ENCODE peak calls at places on chromosomes 4 and X, in five cellular contexts. Y is K562, K is left ventricle myocardium inferior, G is natural killer cell, N is IMR-90. C is an unnamed sample.

GRCh38 chrX:119410027-119410819 is 11.1 kb downstream of the SLC25A43 start:
- DNase-seq in N (peak; percentile 69), Y (no peak), G (no peak), K (no peak), C (no peak)

GRCh38 chr4:76195326-76195725 is 18.3 kb downstream of the SCARB2 start:
- DNase-seq in G (no peak), Y (no peak), N (no peak), K (no peak), C (no peak)

GRCh38 chrX:10109695-10110094 is 47.1 kb upstream of the CLCN4 start:
- DNase-seq in N (no peak), K (peak; percentile 66), Y (no peak), G (no peak), C (no peak)

GRCh38 chrX:24173115-24173847 is 23.8 kb downstream of the ZFX start:
- DNase-seq in Y (no peak), N (no peak), G (no peak), K (no peak), C (no peak)

GRCh38 chr4:104420766-104421165 is 73.9 kb downstream of the CXXC4 start:
- DNase-seq in Y (no peak), G (no peak), K (no peak), N (no peak), C (no peak)

GRCh38 chr4:23934915-23935314 is 45.1 kb upstream of the PPARGC1A start:
- DNase-seq in Y (no peak), N (peak; percentile 87), G (no peak), K (peak; percentile 70), C (no peak)

GRCh38 chrX:139759637-139760036 is 51.7 kb upstream of the MCF2 start:
- DNase-seq in N (peak; percentile 42), K (no peak), G (no peak), Y (peak; percentile 10), C (no peak)

GRCh38 chrX:47283015-47283771 is 50.4 kb downstream of the USP11 start:
- DNase-seq in Y (no peak), N (peak; percentile 65), G (no peak), K (no peak), C (no peak)

GRCh38 chrX:19715711-19716638 is 171.4 kb downstream of the SH3KBP1 start:
- DNase-seq in K (no peak), N (no peak), G (no peak), Y (no peak), C (no peak)

GRCh38 chr4:160510925-160511324 is 1408.0 kb downstream of the RAPGEF2 start:
- DNase-seq in Y (no peak), N (no peak), K (no peak), G (no peak), C (no peak)

GRCh38 chrX:85084770-85085393 is 81.2 kb downstream of the APOOL start:
- DNase-seq in G (no peak), Y (peak; percentile 49), K (no peak), N (peak; percentile 49), C (no peak)

GRCh38 chr4:153750197-153750817 is 9.5 kb downstream of the RNF175 start:
- DNase-seq in Y (peak; percentile 29), G (no peak), K (no peak), N (peak; percentile 58), C (peak; percentile 69)

GRCh38 chr4:103199009-103199408 is 866 bp upstream of the CENPE start:
- DNase-seq in Y (no peak), G (no peak), K (no peak), N (no peak), C (no peak)

GRCh38 chr4:137106287-137106686 is 426.0 kb downstream of the PCDH18 start:
- DNase-seq in K (no peak), G (no peak), N (no peak), Y (no peak), C (no peak)

GRCh38 chr4:184838249-184839074 is 12.7 kb upstream of the ACSL1 start:
- DNase-seq in G (no peak), N (peak; percentile 34), K (no peak), Y (peak; percentile 40), C (no peak)

GRCh38 chrX:129876734-129877395 is 29.1 kb upstream of the UTP14A start:
- DNase-seq in G (no peak), Y (no peak), N (peak; percentile 29), K (no peak), C (no peak)

GRCh38 chr4:7429601-7430078 is 5.1 kb downstream of the PSAPL1 start:
- DNase-seq in G (peak; percentile 12), K (peak; percentile 3), Y (no peak), N (no peak), C (no peak)

GRCh38 chr4:124647599-124647998 is 64.9 kb downstream of the ANKRD50 start:
- DNase-seq in G (no peak), N (no peak), K (no peak), Y (no peak), C (no peak)

GRCh38 chrX:1870421-1870820 is 255.6 kb downstream of the ASMT start:
- DNase-seq in K (no peak), G (no peak), N (no peak), Y (no peak), C (no peak)

GRCh38 chr4:118703118-118703517 is 17.9 kb downstream of the METTL14 start:
- DNase-seq in N (no peak), Y (no peak), G (no peak), K (no peak), C (no peak)

GRCh38 chr4:125316781-125317525 is 2.2 kb downstream of the FAT4 start:
- DNase-seq in Y (no peak), G (peak; percentile 21), N (peak; percentile 35), K (peak; percentile 40), C (peak; percentile 14)

DNA sequence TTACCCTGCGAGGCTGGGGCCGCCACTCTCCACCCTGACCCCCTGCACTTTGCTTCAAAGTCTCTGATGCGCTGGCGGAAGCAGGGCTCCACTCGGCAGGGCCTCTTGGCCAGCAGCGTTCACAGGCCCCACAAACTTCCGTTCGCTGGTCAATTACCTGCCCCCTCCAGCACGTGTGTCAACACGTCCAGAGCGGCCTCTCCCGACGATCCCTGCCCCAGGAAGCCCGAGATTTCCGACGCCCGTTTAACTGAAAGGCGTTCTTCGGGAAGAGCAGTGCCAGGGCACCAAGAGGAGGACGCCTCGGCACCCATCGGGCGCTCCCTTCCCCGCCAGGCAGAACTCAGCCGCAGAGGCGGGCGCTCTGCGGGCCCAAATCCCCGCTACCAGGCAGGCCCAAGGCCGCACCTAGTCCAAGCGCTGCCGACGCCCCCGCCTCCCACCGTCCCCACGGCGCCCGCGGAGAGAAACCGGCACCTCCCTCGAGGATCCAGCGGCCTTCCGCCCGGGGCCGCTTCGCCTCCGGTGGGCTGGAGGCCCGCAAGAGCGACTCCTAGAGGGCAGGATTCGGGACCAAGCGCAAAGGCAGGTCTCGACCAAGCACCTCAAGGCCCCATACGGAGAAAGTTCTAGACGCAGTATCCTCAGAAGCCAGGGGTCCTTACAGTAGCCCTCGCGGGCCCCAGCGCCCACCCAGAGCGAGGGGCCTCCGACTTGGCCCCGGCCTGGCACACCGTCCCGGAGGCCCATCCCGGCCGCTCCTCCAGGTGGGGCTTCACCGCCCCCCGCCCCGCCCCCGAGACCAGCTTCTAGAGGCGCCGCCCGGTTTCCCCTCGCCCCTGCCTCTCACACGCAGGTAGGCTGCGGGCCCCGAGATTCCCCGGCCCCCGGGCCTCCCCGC is 586 bp downstream of the BCAP31 start:
- DNase-seq in K (no peak), Y (peak; percentile 62), G (no peak), N (peak; percentile 37), C (peak; percentile 24)
- TF ChIP-seq CTCF in K (peak; percentile 34), Y (peak; percentile 57), G (no peak), N (peak; percentile 34), C (peak; percentile 45)

GRCh38 chrX:8815460-8816065 is 14.4 kb upstream of the FAM9A start:
- DNase-seq in N (peak; percentile 40), G (no peak), Y (peak; percentile 66), K (no peak), C (peak; percentile 27)
- TF ChIP-seq CTCF in N (peak; percentile 67), G (peak; percentile 70), Y (peak; percentile 59), K (peak; percentile 75), C (peak; percentile 83)

GRCh38 chr4:166637816-166638215 is 596.5 kb downstream of the SPOCK3 start:
- DNase-seq in K (no peak), Y (no peak), G (no peak), N (no peak), C (no peak)
- TF ChIP-seq CTCF in K (no peak), Y (no peak), G (no peak), N (no peak), C (no peak)

GRCh38 chr4:99887837-99888236 is 6.4 kb downstream of the LAMTOR3 start:
- DNase-seq in G (no peak), K (no peak), Y (no peak), N (peak; percentile 46), C (no peak)

GRCh38 chr4:99885687-99886086 is 8.5 kb downstream of the LAMTOR3 start:
- DNase-seq in Y (no peak), N (no peak), G (no peak), K (no peak), C (no peak)

GRCh38 chr4:99886146-99886545 is 8.1 kb downstream of the LAMTOR3 start:
- DNase-seq in Y (no peak), G (no peak), N (peak; percentile 65), K (no peak), C (no peak)

GRCh38 chr4:99879458-99879857 is 14.8 kb downstream of the LAMTOR3 start:
- DNase-seq in N (no peak), K (no peak), G (no peak), Y (no peak), C (no peak)

DNA sequence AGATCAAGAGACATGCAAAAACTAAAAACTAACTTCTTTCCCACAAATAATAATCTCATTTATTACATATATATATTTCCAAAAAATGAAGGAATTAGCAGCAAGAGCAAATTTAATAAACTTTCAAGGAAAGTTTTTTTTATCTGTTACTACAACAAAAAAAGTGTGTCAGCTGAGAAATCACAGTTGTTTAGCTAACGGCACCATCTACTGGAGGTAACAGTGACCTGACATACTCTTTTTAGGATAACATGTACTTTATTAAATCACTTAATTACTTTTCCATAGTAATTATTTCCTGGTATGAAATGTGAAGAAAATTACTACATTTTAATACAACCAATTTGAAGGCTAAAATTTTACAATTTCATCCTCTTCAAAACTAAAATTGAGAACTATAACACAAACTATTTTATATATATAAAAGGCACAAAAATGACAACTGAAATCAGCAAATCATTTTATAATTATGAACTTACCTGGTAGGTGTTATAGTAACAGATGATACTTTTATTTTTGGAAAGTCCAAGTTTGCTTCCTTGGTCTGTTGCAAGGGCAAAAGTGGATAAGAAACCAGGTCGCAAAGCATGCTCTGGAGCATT is 9.1 kb downstream of the LAMTOR3 start:
- DNase-seq in G (no peak), Y (peak; percentile 27), K (no peak), N (peak; percentile 38), C (no peak)
- TF ChIP-seq CTCF in G (peak; percentile 50), Y (peak; percentile 81), K (peak; percentile 61), N (peak; percentile 45), C (peak; percentile 66)

GRCh38 chrX:115940888-115941332 is 229.6 kb upstream of the AGTR2 start:
- DNase-seq in N (peak; percentile 45), Y (no peak), G (no peak), K (no peak), C (peak; percentile 25)
- TF ChIP-seq CTCF in N (peak; percentile 36), Y (peak; percentile 56), G (no peak), K (no peak), C (peak; percentile 28)

C was measured in progenitor cell of endocrine pancreas.